ENCODE peak calls at places on chromosomes 1 and 21, in ten cellular contexts. V is K562; Q is suprapubic skin; H is mesendoderm; I is body of pancreas; X is CD4-positive, alpha-beta memory T cell; G is neural progenitor cell; Y is IMR-90; N is aorta; E is lung. O is an unnamed sample. For H3K4me1, the result is how much of the 10 kb centered on the place peaks cover.

GRCh38 chr21:25501996-25502665 is 105.2 kb downstream of the MRPL39 start:
- DNase-seq in X (no peak), Y (no peak), V (no peak), G (no peak), Q (no peak), I (no peak), N (no peak), E (no peak), H (no peak), O (no peak)

GRCh38 chr1:88552226-88552625 is 131.8 kb upstream of the PKN2 start:
- DNase-seq in I (no peak), Y (no peak), G (no peak), H (peak), V (no peak), N (no peak), Q (no peak), E (no peak), X (no peak), O (no peak)

GRCh38 chr1:40232444-40232843 is 15.3 kb upstream of the TMCO2 start:
- DNase-seq in Q (no peak), E (no peak), H (no peak), V (no peak), N (no peak), Y (no peak), I (no peak), G (no peak), X (peak), O (no peak)

GRCh38 chr21:17495680-17496079 is 17.2 kb upstream of the CXADR start:
- DNase-seq in G (peak), X (no peak), V (no peak), Q (no peak), I (no peak), N (no peak), Y (no peak), E (no peak), H (no peak), O (no peak)

GRCh38 chr1:2257245-2257627 is 29.1 kb downstream of the SKI start:
- DNase-seq in Q (no peak), X (no peak), I (no peak), E (no peak), G (peak), Y (no peak), V (no peak), H (no peak), N (no peak), O (no peak)

GRCh38 chr1:186730951-186731350 is 50.7 kb upstream of the PTGS2 start:
- DNase-seq in I (no peak), X (no peak), N (no peak), H (no peak), G (no peak), E (no peak), Q (no peak), Y (no peak), V (no peak), O (no peak)

GRCh38 chr1:1919304-1920056 is 401 bp upstream of the TMEM52 start:
- DNase-seq in Q (peak), G (peak), H (peak), E (peak), V (peak), N (peak), Y (peak), I (peak), X (peak), O (peak)

GRCh38 chr1:85359874-85360708 is 83.7 kb upstream of the BCL10 start:
- DNase-seq in I (no peak), E (no peak), V (no peak), Q (no peak), X (no peak), Y (peak), N (no peak), H (no peak), G (no peak), O (peak)

GRCh38 chr21:42694751-42695150 is 41.3 kb downstream of the PDE9A start:
- DNase-seq in E (no peak), G (no peak), Q (no peak), X (no peak), V (no peak), H (no peak), Y (no peak), I (no peak), N (no peak), O (no peak)

GRCh38 chr21:39313042-39313456 is 383 bp downstream of the BRWD1 start:
- DNase-seq in Y (no peak), I (peak), N (peak), Q (peak), H (no peak), G (peak), X (no peak), V (peak), E (peak), O (no peak)

GRCh38 chr1:178021955-178022354 is 52.1 kb upstream of the SEC16B start:
- DNase-seq in N (no peak), G (no peak), Y (no peak), E (no peak), H (no peak), I (no peak), X (no peak), V (no peak), Q (no peak), O (no peak)
- H3K4me1 ChIP-seq in N (under half), G (under half), Y (under half), E (under half), H (under half), I (under half), X (under half), V (under half), Q (under half), O (under half)

DNA sequence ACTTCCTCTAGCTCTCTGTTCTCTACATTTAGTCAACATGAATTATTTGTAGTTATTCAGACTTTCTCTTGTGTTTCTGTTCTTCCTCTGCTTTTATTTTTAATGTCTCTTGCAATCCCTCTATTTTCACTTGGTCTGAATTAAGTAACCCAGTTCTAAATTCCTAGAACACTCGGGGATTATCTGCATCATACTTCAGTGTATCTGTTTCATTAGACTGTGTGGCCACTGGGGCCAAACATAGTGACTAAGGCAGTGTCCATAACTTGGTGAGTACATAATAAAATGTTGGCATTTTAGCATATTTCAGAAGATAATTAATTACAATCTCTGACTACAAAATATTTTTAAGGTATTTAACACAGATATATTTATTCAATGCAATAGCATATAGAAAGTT is 1087.2 kb upstream of the B3GALT2 start:
- DNase-seq in E (no peak), X (no peak), N (no peak), G (no peak), V (no peak), Y (no peak), I (no peak), H (no peak), Q (no peak), O (peak)
- H3K4me3 ChIP-seq in E (no peak), X (no peak), N (no peak), G (no peak), V (no peak), Y (no peak), I (no peak), H (no peak), Q (no peak), O (no peak)

DNA sequence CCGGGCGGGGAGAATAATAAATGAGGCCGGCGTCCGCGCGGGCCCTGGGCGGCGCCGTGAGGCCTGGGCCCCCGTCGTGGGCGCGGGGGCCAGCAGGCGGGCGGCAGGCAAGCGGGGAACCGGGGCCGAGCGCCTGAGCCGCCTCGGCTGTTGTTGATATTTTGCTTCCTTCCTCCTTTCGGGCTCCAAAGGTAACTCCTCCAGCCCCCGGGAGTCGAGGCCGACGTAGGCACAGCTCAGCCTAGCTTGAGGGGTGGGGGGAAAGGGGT is at the start of gene MEF2D:
- DNase-seq in H (no peak), N (no peak), E (no peak), V (no peak), X (no peak), I (no peak), Q (no peak), Y (no peak), G (no peak), O (no peak)
- H3K4me1 ChIP-seq in H (under half), N (under half), E (under half), V (half or more), X (half or more), I (half or more), Q (half or more), Y (half or more), G (under half), O (half or more)

DNA sequence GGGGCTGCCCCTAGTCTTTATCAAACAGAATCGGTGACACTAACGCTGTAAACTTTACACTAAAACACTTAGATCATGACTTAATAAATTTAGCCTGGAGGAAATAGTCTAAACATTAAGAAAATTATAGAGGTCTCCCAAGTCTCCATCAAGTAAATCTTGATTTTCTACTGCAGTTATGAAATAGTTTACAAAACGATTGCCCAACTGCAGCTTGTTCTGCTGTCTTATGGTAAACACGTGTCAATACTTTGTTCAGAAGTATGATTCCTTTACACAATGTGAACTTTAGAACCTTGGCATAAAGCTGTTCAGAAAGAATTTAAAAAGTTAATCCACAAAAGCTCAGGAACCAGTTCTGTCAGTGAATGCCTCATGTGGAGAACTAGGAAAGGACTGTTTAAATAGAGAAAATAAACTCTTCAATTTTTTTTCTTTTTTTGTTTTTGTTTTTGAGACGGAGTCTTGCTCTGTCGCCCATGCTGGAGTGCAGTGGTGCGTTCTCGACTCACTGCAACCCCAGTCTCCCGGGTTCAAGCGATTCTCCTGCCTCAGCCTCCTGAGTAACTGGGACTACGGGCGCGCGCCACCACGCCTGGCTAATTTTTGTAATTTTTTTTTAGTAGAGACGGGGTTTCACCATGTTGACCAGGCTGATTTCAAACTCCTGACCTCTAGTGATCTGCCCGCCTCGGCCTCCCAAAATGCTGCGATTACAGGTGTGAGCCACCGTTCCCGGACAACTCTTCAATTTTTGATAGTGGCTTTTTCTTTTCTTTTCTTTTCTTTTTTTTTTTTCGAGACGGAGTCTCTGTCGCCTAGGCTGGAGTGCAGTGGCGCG is 1.6 kb downstream of the DDI2 start:
- DNase-seq in N (no peak), H (no peak), E (no peak), Y (peak), Q (no peak), V (no peak), X (no peak), I (peak), G (no peak), O (peak)
- H3K4me3 ChIP-seq in N (peak), H (no peak), E (peak), Y (peak), Q (peak), V (peak), X (peak), I (no peak), G (peak), O (peak)

DNA sequence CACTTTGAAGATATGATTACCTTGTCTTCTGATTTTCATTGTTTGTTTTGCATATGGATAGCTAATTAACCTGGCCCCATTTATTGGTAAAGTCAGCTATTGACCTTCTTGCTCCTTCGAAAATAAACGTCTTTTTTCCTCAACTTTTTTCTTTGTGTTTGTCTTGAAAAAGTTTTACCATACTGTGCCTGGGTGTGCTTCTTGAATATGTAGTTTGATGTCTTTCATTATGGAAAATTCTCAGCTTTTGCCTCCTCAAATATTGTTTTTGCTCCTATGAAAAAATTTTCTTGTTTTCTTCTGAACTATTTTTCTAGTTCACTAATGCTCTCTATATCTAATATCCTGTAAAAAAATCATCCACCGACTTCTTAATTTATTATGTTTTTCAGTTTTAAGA is 25.0 kb downstream of the LHX8 start:
- DNase-seq in H (no peak), X (no peak), N (no peak), I (no peak), Y (no peak), Q (no peak), G (no peak), V (no peak), E (no peak), O (no peak)
- H3K4me1 ChIP-seq in H (under half), X (under half), N (under half), I (under half), Y (under half), Q (under half), G (under half), V (under half), E (under half), O (under half)

DNA sequence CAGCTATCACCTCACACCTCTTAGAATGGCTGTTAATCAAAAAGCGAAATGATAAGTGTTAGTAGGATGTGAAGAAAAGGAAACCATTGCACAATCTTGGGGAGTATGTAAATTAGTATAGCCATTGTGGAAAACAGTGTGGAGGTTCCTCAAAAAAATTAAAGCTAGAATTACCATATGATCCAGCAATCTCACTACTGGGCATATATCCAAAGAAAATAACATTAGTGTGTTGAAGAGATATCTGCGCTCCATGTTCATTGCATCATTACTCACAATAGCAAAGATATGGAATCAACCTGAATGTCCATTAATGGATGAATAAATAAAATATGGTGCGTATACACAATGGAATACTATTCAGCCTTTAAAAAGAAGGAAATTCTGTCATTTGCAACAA is 68.9 kb downstream of the SNRPE start:
- DNase-seq in V (no peak), E (no peak), G (no peak), N (no peak), H (no peak), Y (peak), X (no peak), I (no peak), Q (no peak), O (no peak)
- H3K4me3 ChIP-seq in V (no peak), E (no peak), G (no peak), N (no peak), H (no peak), Y (no peak), X (no peak), I (no peak), Q (no peak), O (no peak)

O was measured in adipocyte.